ENCODE peak calls at places on chromosomes 13 and 19, in six cellular contexts. One of them, this sample, is unnamed.

GRCh38 chr13:26663801-26664200 is 96.8 kb downstream of the GPR12 start:
- DNase-seq in Karpas-422: no peak
- DNase-seq in astrocyte of the spinal cord: no peak
- DNase-seq in mammary epithelial cell: peak
- DNase-seq in mucosa of descending colon: no peak
- DNase-seq in WERI-Rb-1: no peak
- DNase-seq in this sample: no peak

GRCh38 chr19:49689133-49690072 is at the start of gene ADM5:
- DNase-seq in mucosa of descending colon: peak
- DNase-seq in Karpas-422: no peak
- DNase-seq in WERI-Rb-1: peak
- DNase-seq in astrocyte of the spinal cord: no peak
- DNase-seq in mammary epithelial cell: no peak
- DNase-seq in this sample: peak

GRCh38 chr19:51138549-51138979 is 3.5 kb upstream of the SIGLEC7 start:
- DNase-seq in WERI-Rb-1: no peak
- DNase-seq in Karpas-422: no peak
- DNase-seq in mammary epithelial cell: no peak
- DNase-seq in mucosa of descending colon: no peak
- DNase-seq in astrocyte of the spinal cord: no peak
- DNase-seq in this sample: no peak

GRCh38 chr13:47397739-47398138 is 500.9 kb upstream of the HTR2A start:
- DNase-seq in mammary epithelial cell: peak
- DNase-seq in Karpas-422: no peak
- DNase-seq in WERI-Rb-1: no peak
- DNase-seq in mucosa of descending colon: no peak
- DNase-seq in astrocyte of the spinal cord: peak
- DNase-seq in this sample: no peak

GRCh38 chr13:67134322-67135129 is 95.6 kb downstream of the PCDH9 start:
- DNase-seq in mammary epithelial cell: no peak
- DNase-seq in mucosa of descending colon: no peak
- DNase-seq in WERI-Rb-1: no peak
- DNase-seq in astrocyte of the spinal cord: peak
- DNase-seq in Karpas-422: no peak
- DNase-seq in this sample: no peak

GRCh38 chr13:44271031-44271433 is 102.6 kb upstream of the SERP2 start:
- DNase-seq in mucosa of descending colon: no peak
- DNase-seq in WERI-Rb-1: no peak
- DNase-seq in astrocyte of the spinal cord: peak
- DNase-seq in Karpas-422: no peak
- DNase-seq in mammary epithelial cell: no peak
- DNase-seq in this sample: no peak

GRCh38 chr13:112185466-112185865 is 118.5 kb downstream of the SOX1 start:
- DNase-seq in mucosa of descending colon: no peak
- DNase-seq in WERI-Rb-1: no peak
- DNase-seq in mammary epithelial cell: no peak
- DNase-seq in astrocyte of the spinal cord: no peak
- DNase-seq in Karpas-422: no peak
- DNase-seq in this sample: no peak

GRCh38 chr13:100818706-100819105 is 144.1 kb upstream of the TMTC4 start:
- DNase-seq in astrocyte of the spinal cord: peak
- DNase-seq in mammary epithelial cell: no peak
- DNase-seq in mucosa of descending colon: no peak
- DNase-seq in Karpas-422: no peak
- DNase-seq in WERI-Rb-1: no peak
- DNase-seq in this sample: no peak

GRCh38 chr19:17348700-17349099 is 11.3 kb downstream of the GTPBP3 start:
- DNase-seq in astrocyte of the spinal cord: peak
- DNase-seq in mucosa of descending colon: peak
- DNase-seq in Karpas-422: no peak
- DNase-seq in mammary epithelial cell: peak
- DNase-seq in WERI-Rb-1: no peak
- DNase-seq in this sample: no peak

GRCh38 chr19:15634105-15634504 is 6.6 kb upstream of the CYP4F3 start:
- DNase-seq in mucosa of descending colon: no peak
- DNase-seq in mammary epithelial cell: no peak
- DNase-seq in astrocyte of the spinal cord: no peak
- DNase-seq in WERI-Rb-1: no peak
- DNase-seq in Karpas-422: no peak
- DNase-seq in this sample: no peak

GRCh38 chr19:44856438-44857083 is 10.5 kb downstream of the NECTIN2 start:
- DNase-seq in Karpas-422: no peak
- DNase-seq in WERI-Rb-1: no peak
- DNase-seq in mucosa of descending colon: no peak
- DNase-seq in mammary epithelial cell: no peak
- DNase-seq in astrocyte of the spinal cord: peak
- DNase-seq in this sample: no peak

GRCh38 chr19:48329167-48329891 is 4.0 kb downstream of the EMP3 start:
- DNase-seq in mucosa of descending colon: no peak
- DNase-seq in astrocyte of the spinal cord: peak
- DNase-seq in Karpas-422: peak
- DNase-seq in WERI-Rb-1: no peak
- DNase-seq in mammary epithelial cell: peak
- DNase-seq in this sample: no peak

GRCh38 chr13:107138468-107138867 is 570.5 kb upstream of the ARGLU1 start:
- DNase-seq in astrocyte of the spinal cord: no peak
- DNase-seq in mammary epithelial cell: no peak
- DNase-seq in Karpas-422: no peak
- DNase-seq in WERI-Rb-1: peak
- DNase-seq in mucosa of descending colon: no peak
- DNase-seq in this sample: no peak

GRCh38 chr13:91079190-91079589 is 268.3 kb upstream of the MIR17HG start:
- DNase-seq in mucosa of descending colon: no peak
- DNase-seq in Karpas-422: no peak
- DNase-seq in astrocyte of the spinal cord: no peak
- DNase-seq in mammary epithelial cell: no peak
- DNase-seq in WERI-Rb-1: no peak
- DNase-seq in this sample: no peak

GRCh38 chr19:31962565-31962996 is 382.8 kb upstream of the ZNF507 start:
- DNase-seq in mucosa of descending colon: no peak
- DNase-seq in WERI-Rb-1: no peak
- DNase-seq in astrocyte of the spinal cord: no peak
- DNase-seq in mammary epithelial cell: no peak
- DNase-seq in Karpas-422: no peak
- DNase-seq in this sample: no peak

GRCh38 chr19:52258426-52258825 is 11.0 kb upstream of the ZNF766 start:
- DNase-seq in mammary epithelial cell: no peak
- DNase-seq in WERI-Rb-1: no peak
- DNase-seq in mucosa of descending colon: no peak
- DNase-seq in Karpas-422: no peak
- DNase-seq in astrocyte of the spinal cord: no peak
- DNase-seq in this sample: no peak

GRCh38 chr19:10286803-10287737 is at the start of gene ICAM4:
- DNase-seq in astrocyte of the spinal cord: no peak
- DNase-seq in WERI-Rb-1: no peak
- DNase-seq in mucosa of descending colon: peak
- DNase-seq in Karpas-422: no peak
- DNase-seq in mammary epithelial cell: no peak
- DNase-seq in this sample: peak

GRCh38 chr13:30985637-30986205 is 53.3 kb downstream of the TEX26 start:
- DNase-seq in WERI-Rb-1: no peak
- DNase-seq in Karpas-422: no peak
- DNase-seq in mucosa of descending colon: no peak
- DNase-seq in mammary epithelial cell: peak
- DNase-seq in astrocyte of the spinal cord: peak
- DNase-seq in this sample: no peak

GRCh38 chr13:85638265-85638664 is 161.0 kb downstream of the SLITRK6 start:
- DNase-seq in mammary epithelial cell: no peak
- DNase-seq in WERI-Rb-1: no peak
- DNase-seq in astrocyte of the spinal cord: no peak
- DNase-seq in Karpas-422: no peak
- DNase-seq in mucosa of descending colon: no peak
- DNase-seq in this sample: no peak

GRCh38 chr13:105153626-105154025 is 1381.8 kb downstream of the EFNB2 start:
- DNase-seq in astrocyte of the spinal cord: no peak
- DNase-seq in WERI-Rb-1: no peak
- DNase-seq in mucosa of descending colon: no peak
- DNase-seq in mammary epithelial cell: no peak
- DNase-seq in Karpas-422: no peak
- DNase-seq in this sample: no peak

GRCh38 chr19:44757735-44758505 is 9.4 kb downstream of the BCL3 start:
- DNase-seq in astrocyte of the spinal cord: peak
- DNase-seq in Karpas-422: no peak
- DNase-seq in mammary epithelial cell: no peak
- DNase-seq in mucosa of descending colon: peak
- DNase-seq in WERI-Rb-1: no peak
- DNase-seq in this sample: no peak

GRCh38 chr13:76778906-76779305 is 107.3 kb downstream of the KCTD12 start:
- DNase-seq in Karpas-422: no peak
- DNase-seq in astrocyte of the spinal cord: no peak
- DNase-seq in WERI-Rb-1: no peak
- DNase-seq in mucosa of descending colon: no peak
- DNase-seq in mammary epithelial cell: no peak
- DNase-seq in this sample: no peak

GRCh38 chr13:25683662-25684370 is 312.0 kb downstream of the ATP8A2 start:
- DNase-seq in Karpas-422: no peak
- DNase-seq in mucosa of descending colon: no peak
- DNase-seq in astrocyte of the spinal cord: no peak
- DNase-seq in WERI-Rb-1: no peak
- DNase-seq in mammary epithelial cell: no peak
- DNase-seq in this sample: no peak

GRCh38 chr19:49761625-49762311 is 1.3 kb downstream of the TSKS start:
- DNase-seq in WERI-Rb-1: peak
- DNase-seq in mucosa of descending colon: no peak
- DNase-seq in astrocyte of the spinal cord: peak
- DNase-seq in mammary epithelial cell: no peak
- DNase-seq in Karpas-422: peak
- DNase-seq in this sample: no peak

GRCh38 chr19:2690856-2691255 is 11.6 kb downstream of the GNG7 start:
- DNase-seq in mucosa of descending colon: no peak
- DNase-seq in WERI-Rb-1: no peak
- DNase-seq in astrocyte of the spinal cord: no peak
- DNase-seq in Karpas-422: no peak
- DNase-seq in mammary epithelial cell: no peak
- DNase-seq in this sample: no peak

GRCh38 chr19:12721656-12722565 is 1.8 kb downstream of the TNPO2 start:
- DNase-seq in astrocyte of the spinal cord: peak
- DNase-seq in mucosa of descending colon: peak
- DNase-seq in Karpas-422: peak
- DNase-seq in mammary epithelial cell: peak
- DNase-seq in WERI-Rb-1: peak
- DNase-seq in this sample: peak

GRCh38 chr13:23608138-23608537 is 37.9 kb downstream of the TNFRSF19 start:
- DNase-seq in astrocyte of the spinal cord: no peak
- DNase-seq in mucosa of descending colon: no peak
- DNase-seq in mammary epithelial cell: no peak
- DNase-seq in Karpas-422: no peak
- DNase-seq in WERI-Rb-1: no peak
- DNase-seq in this sample: no peak

DNA sequence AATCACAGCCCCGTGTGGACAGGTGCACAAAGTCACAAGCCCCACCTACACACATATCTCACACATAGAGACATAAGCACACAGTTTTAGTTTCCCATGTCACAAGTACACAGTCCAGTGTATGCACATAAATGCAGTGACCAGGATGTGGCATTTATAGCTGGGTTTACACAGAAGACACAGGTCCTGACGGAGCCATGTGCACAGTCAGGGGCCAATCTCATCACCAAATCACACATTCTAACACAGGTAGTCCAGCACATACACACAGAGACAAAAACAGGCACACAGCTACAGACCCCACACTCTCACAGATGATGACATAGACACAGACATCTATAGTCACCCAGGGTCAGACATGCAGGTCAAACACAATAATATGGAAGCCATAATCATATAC is 2.2 kb downstream of the NUMBL start:
- DNase-seq in mammary epithelial cell: no peak
- DNase-seq in astrocyte of the spinal cord: no peak
- DNase-seq in WERI-Rb-1: no peak
- DNase-seq in mucosa of descending colon: no peak
- DNase-seq in Karpas-422: no peak
- DNase-seq in this sample: no peak
- H3K4me3 ChIP-seq in mammary epithelial cell: no peak
- H3K4me3 ChIP-seq in astrocyte of the spinal cord: peak
- H3K4me3 ChIP-seq in WERI-Rb-1: no peak
- H3K4me3 ChIP-seq in mucosa of descending colon: no peak
- H3K4me3 ChIP-seq in Karpas-422: peak
- H3K4me3 ChIP-seq in this sample: no peak

GRCh38 chr19:1648156-1648925 is 4.1 kb downstream of the TCF3 start:
- DNase-seq in mammary epithelial cell: no peak
- DNase-seq in WERI-Rb-1: no peak
- DNase-seq in astrocyte of the spinal cord: no peak
- DNase-seq in Karpas-422: peak
- DNase-seq in mucosa of descending colon: peak
- DNase-seq in this sample: no peak
- H3K4me3 ChIP-seq in mammary epithelial cell: no peak
- H3K4me3 ChIP-seq in WERI-Rb-1: no peak
- H3K4me3 ChIP-seq in astrocyte of the spinal cord: no peak
- H3K4me3 ChIP-seq in Karpas-422: peak
- H3K4me3 ChIP-seq in mucosa of descending colon: no peak
- H3K4me3 ChIP-seq in this sample: no peak

GRCh38 chr19:6229951-6230712 is 49.6 kb downstream of the MLLT1 start:
- DNase-seq in Karpas-422: no peak
- DNase-seq in mammary epithelial cell: no peak
- DNase-seq in mucosa of descending colon: no peak
- DNase-seq in astrocyte of the spinal cord: no peak
- DNase-seq in WERI-Rb-1: no peak
- DNase-seq in this sample: no peak
- H3K4me3 ChIP-seq in Karpas-422: no peak
- H3K4me3 ChIP-seq in mammary epithelial cell: no peak
- H3K4me3 ChIP-seq in mucosa of descending colon: no peak
- H3K4me3 ChIP-seq in astrocyte of the spinal cord: no peak
- H3K4me3 ChIP-seq in WERI-Rb-1: no peak
- H3K4me3 ChIP-seq in this sample: no peak

GRCh38 chr19:7637374-7638256 is 705 bp downstream of the STXBP2 start:
- DNase-seq in WERI-Rb-1: no peak
- DNase-seq in Karpas-422: peak
- DNase-seq in astrocyte of the spinal cord: no peak
- DNase-seq in mucosa of descending colon: peak
- DNase-seq in mammary epithelial cell: peak
- DNase-seq in this sample: peak

GRCh38 chr19:7638802-7639465 is 2.0 kb downstream of the STXBP2 start:
- DNase-seq in Karpas-422: no peak
- DNase-seq in WERI-Rb-1: peak
- DNase-seq in astrocyte of the spinal cord: no peak
- DNase-seq in mammary epithelial cell: no peak
- DNase-seq in mucosa of descending colon: no peak
- DNase-seq in this sample: no peak

GRCh38 chr19:7641288-7642276 is 4.7 kb downstream of the STXBP2 start:
- DNase-seq in WERI-Rb-1: peak
- DNase-seq in mucosa of descending colon: peak
- DNase-seq in Karpas-422: no peak
- DNase-seq in mammary epithelial cell: no peak
- DNase-seq in astrocyte of the spinal cord: no peak
- DNase-seq in this sample: no peak

GRCh38 chr19:7640803-7641202 is 3.9 kb downstream of the STXBP2 start:
- DNase-seq in mammary epithelial cell: no peak
- DNase-seq in Karpas-422: no peak
- DNase-seq in astrocyte of the spinal cord: no peak
- DNase-seq in WERI-Rb-1: no peak
- DNase-seq in mucosa of descending colon: no peak
- DNase-seq in this sample: no peak

DNA sequence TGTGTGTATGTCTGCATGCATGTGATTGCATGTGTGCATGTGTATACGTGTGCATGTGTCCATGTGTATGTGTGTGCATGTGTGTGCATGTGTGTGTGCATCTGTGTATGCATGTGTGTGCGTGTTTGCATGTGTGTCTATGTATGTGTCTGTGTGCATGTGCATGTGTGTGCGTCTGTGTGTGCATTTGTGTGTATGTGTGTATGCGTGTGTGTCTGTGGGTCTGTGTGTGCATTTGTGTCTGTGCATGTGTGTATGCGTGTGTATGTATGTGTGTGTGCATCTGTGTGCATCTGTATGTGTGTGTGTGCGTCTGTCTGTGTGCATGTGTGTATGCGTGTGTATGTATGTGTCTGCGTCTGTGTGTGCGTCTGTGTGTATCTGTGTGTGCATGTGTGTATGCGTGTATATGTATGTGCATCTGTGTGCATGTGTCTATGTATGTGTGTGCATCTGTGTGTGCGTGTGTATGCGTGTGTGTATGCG is 3.0 kb downstream of the STXBP2 start:
- DNase-seq in Karpas-422: no peak
- DNase-seq in mammary epithelial cell: no peak
- DNase-seq in astrocyte of the spinal cord: no peak
- DNase-seq in mucosa of descending colon: no peak
- DNase-seq in WERI-Rb-1: no peak
- DNase-seq in this sample: no peak
- H3K4me3 ChIP-seq in Karpas-422: no peak
- H3K4me3 ChIP-seq in mammary epithelial cell: no peak
- H3K4me3 ChIP-seq in astrocyte of the spinal cord: no peak
- H3K4me3 ChIP-seq in mucosa of descending colon: no peak
- H3K4me3 ChIP-seq in WERI-Rb-1: no peak
- H3K4me3 ChIP-seq in this sample: no peak

This sample was measured in colonic mucosa.